ENCODE peak calls at places on chromosomes 7 and 10, in six cellular contexts. C is heart right ventricle, R is GM20000, O is epithelial cell of esophagus, I is HFFc6, E is AG10803. W is an unnamed sample.

GRCh38 chr7:85510287-85510686 is 323.4 kb upstream of the SEMA3D start:
- DNase-seq in C (no peak), R (no peak), O (no peak), I (no peak), E (peak), W (no peak)

GRCh38 chr10:17643339-17643754 is 604 bp upstream of the STAM start:
- DNase-seq in C (peak), R (no peak), O (peak), I (peak), E (peak), W (peak)

GRCh38 chr7:96989241-96989858 is 16.0 kb upstream of the DLX6 start:
- DNase-seq in C (no peak), R (peak), O (no peak), I (no peak), E (no peak), W (no peak)

GRCh38 chr7:30925913-30926312 is 14.3 kb downstream of the AQP1 start:
- DNase-seq in C (peak), R (no peak), O (no peak), I (no peak), E (no peak), W (no peak)

GRCh38 chr7:69812756-69813155 is 214.5 kb downstream of the AUTS2 start:
- DNase-seq in C (no peak), R (no peak), O (no peak), I (no peak), E (no peak), W (no peak)

GRCh38 chr7:96297873-96298272 is 24.0 kb downstream of the SLC25A13 start:
- DNase-seq in C (no peak), R (no peak), O (no peak), I (no peak), E (no peak), W (no peak)

GRCh38 chr7:111633878-111634277 is 71.6 kb upstream of the IMMP2L start:
- DNase-seq in C (no peak), R (no peak), O (no peak), I (no peak), E (no peak), W (no peak)

GRCh38 chr7:159027803-159028455 is 116.7 kb downstream of the VIPR2 start:
- DNase-seq in C (no peak), R (no peak), O (peak), I (no peak), E (no peak), W (peak)

GRCh38 chr10:101291254-101292193 is 62.3 kb upstream of the LBX1 start:
- DNase-seq in C (peak), R (peak), O (peak), I (no peak), E (no peak), W (peak)

GRCh38 chr10:132539894-132540293 is 2.3 kb downstream of the INPP5A start:
- DNase-seq in C (no peak), R (no peak), O (peak), I (peak), E (peak), W (no peak)

GRCh38 chr7:47511698-47512370 is 70.1 kb downstream of the TNS3 start:
- DNase-seq in C (no peak), R (no peak), O (no peak), I (no peak), E (no peak), W (no peak)

DNA sequence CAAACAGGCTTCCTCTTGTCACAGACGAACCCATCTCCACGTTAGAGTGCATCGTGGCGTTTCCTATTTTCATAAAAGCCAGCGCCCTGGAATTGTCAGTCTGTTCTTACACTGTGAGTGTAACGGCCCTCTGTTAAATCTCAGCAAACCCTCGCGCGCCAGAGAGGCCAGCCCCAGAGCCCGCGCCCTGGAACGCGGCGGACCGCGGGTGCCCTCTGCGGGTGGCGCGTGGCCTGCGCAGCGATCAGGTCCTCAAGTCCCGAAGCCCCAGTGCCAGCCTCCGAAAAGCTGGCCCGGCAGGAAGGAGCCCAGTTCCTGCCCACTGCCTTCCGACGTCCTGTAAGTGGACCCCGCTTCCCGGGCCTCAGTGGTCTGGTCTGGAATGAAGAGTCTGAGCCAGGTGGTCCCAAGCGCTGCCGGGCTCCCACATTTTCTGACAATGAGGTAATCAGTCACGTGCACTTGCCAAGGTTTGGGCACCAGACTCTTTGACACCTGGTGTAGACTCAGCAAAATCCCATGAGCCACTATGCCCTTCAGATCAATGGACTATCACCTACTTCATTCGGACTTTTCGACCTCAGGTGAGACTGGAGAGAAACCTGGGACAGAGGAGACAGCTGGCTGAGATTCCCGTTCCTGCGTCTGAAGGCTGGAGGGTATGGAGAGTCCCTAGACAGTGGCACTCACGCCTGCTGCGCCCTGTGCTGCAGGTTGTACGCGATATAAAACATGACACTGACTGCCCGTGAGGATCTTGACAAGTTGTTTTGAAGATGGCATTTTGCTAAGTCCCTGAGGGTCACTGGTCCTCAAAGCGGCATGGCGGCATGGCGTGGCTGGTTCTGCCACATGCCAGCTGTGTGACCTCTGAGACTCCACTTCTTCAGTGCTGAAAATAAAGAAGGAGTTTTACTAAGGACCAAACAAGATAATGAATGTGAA is 109.4 kb upstream of the LANCL2 start:
- DNase-seq in C (peak), R (peak), O (peak), I (peak), E (peak), W (peak)
- TF ChIP-seq CTCF in C (peak), R (peak), O (peak), I (peak), E (peak), W (peak)

GRCh38 chr10:69952801-69953200 is 99.8 kb upstream of the MACROH2A2 start:
- DNase-seq in C (no peak), R (no peak), O (no peak), I (no peak), E (peak), W (no peak)
- TF ChIP-seq CTCF in C (no peak), R (no peak), O (no peak), I (no peak), E (no peak), W (no peak)

DNA sequence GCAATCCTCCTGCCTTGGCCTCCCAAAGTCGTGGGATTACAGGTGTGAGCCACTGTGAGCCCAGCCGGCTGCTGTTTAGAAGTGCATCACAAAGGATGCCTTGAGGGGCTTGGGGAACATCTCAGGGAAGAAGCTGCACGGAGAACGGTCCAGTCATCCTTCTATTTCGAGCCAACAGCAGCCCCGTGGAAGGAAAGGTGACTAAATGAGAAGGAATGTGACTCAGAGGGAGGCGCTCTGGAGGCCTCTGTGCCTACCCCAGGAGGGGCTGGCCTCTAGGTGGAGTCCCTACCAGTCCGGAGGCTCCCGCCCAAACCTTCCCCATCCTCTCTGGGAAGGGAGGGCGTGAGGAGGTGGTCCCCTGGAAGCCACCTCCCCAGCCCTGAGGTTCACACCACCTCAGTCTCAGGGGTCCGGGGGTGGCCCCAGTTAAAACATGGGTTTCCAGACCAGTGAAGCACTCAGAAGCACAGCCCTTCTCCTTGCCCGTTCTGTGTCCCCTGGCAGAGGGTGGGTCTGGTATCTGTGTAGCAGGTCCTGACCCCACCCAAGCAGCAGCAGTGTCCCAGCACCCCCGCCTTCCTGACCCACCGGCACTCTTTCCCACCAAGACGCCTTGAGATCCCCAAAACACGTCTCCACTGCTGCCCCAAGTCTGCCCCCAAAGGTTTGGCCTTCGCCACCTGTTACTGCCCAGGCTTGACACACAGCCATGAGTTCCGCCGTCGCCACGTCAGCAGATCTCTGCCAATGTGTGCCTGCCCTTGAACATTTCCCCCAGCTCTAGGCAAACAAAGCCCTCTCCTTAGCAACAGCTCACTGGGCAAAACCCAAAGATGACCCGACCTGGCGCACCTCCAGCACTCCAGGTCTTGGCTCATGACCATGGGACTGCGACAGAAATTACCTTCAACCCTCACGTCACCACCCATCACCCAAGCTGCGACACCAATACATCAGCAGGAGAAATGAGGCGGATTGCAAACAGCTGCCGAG is 75.9 kb downstream of the CTBP2 start:
- DNase-seq in C (peak), R (no peak), O (peak), I (peak), E (peak), W (peak)
- TF ChIP-seq CTCF in C (no peak), R (no peak), O (peak), I (peak), E (peak), W (no peak)

GRCh38 chr7:131540491-131541162 is 15.8 kb downstream of the PODXL start:
- DNase-seq in C (no peak), R (no peak), O (no peak), I (no peak), E (no peak), W (no peak)
- TF ChIP-seq CTCF in C (peak), R (no peak), O (no peak), I (peak), E (peak), W (no peak)

GRCh38 chr10:90787376-90787775 is 70.5 kb downstream of the HTR7 start:
- DNase-seq in C (no peak), R (no peak), O (no peak), I (no peak), E (no peak), W (no peak)

GRCh38 chr10:90788987-90789386 is 68.9 kb downstream of the HTR7 start:
- DNase-seq in C (no peak), R (no peak), O (no peak), I (no peak), E (no peak), W (no peak)

GRCh38 chr10:90785782-90786181 is 72.1 kb downstream of the HTR7 start:
- DNase-seq in C (no peak), R (no peak), O (no peak), I (no peak), E (no peak), W (no peak)

GRCh38 chr10:90787906-90788491 is 69.8 kb downstream of the HTR7 start:
- DNase-seq in C (no peak), R (peak), O (peak), I (peak), E (peak), W (peak)
- TF ChIP-seq CTCF in C (peak), R (peak), O (peak), I (peak), E (peak), W (peak)

DNA sequence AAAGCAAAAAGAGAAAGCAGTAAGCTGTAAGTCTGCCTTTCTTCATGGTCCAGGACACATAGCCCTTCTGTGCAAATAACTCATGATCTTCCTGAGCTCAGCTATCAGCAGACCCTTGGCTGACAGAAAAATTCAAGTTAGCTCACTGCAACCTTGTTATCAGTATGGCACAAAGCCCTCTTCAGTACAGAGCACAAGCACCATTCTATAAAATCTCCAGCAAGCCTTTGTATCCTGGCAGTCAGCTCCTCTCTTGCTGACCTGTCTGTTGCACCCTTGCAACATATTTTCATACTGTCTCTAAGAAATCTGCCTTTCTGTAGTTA is 29.4 kb downstream of the WASL start:
- DNase-seq in C (no peak), R (no peak), O (no peak), I (no peak), E (no peak), W (no peak)
- TF ChIP-seq CTCF in C (no peak), R (no peak), O (no peak), I (no peak), E (no peak), W (no peak)

GRCh38 chr7:152902054-152902453 is 142.5 kb downstream of the ACTR3B start:
- DNase-seq in C (no peak), R (no peak), O (no peak), I (no peak), E (no peak), W (no peak)

GRCh38 chr7:152899004-152899403 is 139.5 kb downstream of the ACTR3B start:
- DNase-seq in C (no peak), R (no peak), O (no peak), I (no peak), E (no peak), W (no peak)

GRCh38 chr7:152897401-152897800 is 137.8 kb downstream of the ACTR3B start:
- DNase-seq in C (no peak), R (no peak), O (no peak), I (no peak), E (no peak), W (no peak)

GRCh38 chr7:152896217-152896616 is 136.7 kb downstream of the ACTR3B start:
- DNase-seq in C (no peak), R (no peak), O (no peak), I (no peak), E (no peak), W (no peak)

DNA sequence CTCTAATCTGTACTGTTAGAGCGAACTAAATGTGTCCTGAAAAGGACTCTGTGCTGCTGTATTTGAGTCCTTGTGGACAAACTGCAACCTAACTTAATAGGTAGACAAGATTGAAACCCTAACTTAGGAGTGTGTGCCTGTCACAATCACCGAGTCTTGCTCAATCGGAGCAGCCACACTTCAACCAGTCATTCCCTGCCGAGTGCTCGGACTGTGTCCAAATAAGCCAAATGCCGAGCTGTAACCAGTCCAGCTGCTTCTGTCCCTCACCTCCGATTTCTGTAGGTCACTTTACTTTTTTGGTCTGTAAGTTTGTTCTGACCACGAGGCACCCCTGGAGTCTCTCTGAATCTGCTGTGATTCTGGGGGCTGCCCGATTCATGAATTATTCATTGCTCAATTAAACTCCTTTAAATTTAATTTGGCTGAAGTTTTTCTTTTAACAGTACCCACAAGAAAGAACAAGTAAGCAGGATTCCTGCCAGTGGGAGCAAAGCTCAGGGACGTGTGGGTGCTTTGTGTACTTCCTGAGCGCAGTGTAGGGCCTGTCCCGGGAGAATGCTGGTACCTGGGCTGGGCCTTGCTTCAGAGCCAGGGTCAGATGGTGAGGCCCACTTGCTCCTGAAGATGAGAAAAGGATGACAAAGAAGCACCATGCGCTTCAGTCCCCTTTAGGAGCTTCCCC is 140.1 kb downstream of the ACTR3B start:
- DNase-seq in C (peak), R (no peak), O (peak), I (no peak), E (peak), W (peak)
- TF ChIP-seq CTCF in C (no peak), R (no peak), O (no peak), I (no peak), E (no peak), W (no peak)

GRCh38 chr10:130686680-130687300 is 550.6 kb downstream of the GLRX3 start:
- DNase-seq in C (no peak), R (no peak), O (peak), I (no peak), E (no peak), W (peak)
- TF ChIP-seq CTCF in C (peak), R (no peak), O (peak), I (no peak), E (no peak), W (peak)

GRCh38 chr10:43885842-43886241 is 237.2 kb upstream of the ZNF32 start:
- DNase-seq in C (no peak), R (no peak), O (no peak), I (no peak), E (no peak), W (no peak)
- TF ChIP-seq CTCF in C (no peak), R (no peak), O (no peak), I (no peak), E (no peak), W (no peak)

GRCh38 chr7:141074997-141075396 is 1.1 kb downstream of the TMEM178B start:
- DNase-seq in C (no peak), R (no peak), O (no peak), I (no peak), E (no peak), W (no peak)

GRCh38 chr7:141072548-141073172 is 1.2 kb upstream of the TMEM178B start:
- DNase-seq in C (peak), R (peak), O (peak), I (peak), E (peak), W (peak)

GRCh38 chr7:141073173-141073640 is 657 bp upstream of the TMEM178B start:
- DNase-seq in C (peak), R (peak), O (peak), I (no peak), E (peak), W (no peak)

GRCh38 chr7:141073641-141074161 is at the start of gene TMEM178B:
- DNase-seq in C (peak), R (peak), O (no peak), I (no peak), E (no peak), W (no peak)

DNA sequence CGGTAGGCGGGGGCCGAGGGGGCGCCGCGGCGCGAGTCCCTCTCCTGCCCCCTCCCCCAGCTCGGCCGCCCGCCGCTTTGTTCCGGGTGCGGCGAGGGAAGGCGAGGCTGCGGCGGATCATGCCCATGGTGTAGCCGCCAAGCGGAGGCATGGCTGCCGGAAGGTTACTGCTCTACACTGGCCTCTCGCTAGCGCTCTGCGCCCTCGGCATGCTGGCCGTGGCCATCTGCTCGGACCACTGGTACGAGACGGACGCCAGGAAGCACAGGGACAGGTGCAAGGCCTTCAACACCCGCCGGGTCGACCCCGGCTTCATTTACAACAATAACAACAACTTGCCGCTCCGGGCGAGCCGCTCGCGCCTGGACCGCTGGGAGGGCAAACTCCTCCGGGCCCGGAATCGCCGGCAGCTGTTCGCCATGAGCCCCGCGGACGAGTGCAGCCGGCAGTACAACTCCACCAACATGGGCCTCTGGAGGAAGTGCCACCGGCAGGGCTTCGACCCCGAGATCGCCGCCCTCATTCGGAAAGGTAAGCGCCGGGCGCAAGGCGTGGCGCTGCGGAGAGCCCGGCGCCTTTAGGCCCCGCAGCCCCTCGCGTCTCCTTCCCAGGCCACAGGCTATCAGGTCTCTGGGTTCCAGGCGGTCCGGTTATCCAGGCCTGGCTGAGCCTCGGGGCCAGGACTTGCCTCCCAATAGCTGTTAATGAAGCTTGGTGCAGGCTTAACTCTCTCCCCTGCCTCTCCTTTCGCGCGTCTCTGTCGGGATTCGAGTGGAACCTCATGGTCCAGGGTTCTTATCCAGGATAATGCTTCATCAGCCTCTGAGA is 512 bp downstream of the TMEM178B start:
- DNase-seq in C (peak), R (peak), O (peak), I (no peak), E (no peak), W (no peak)
- TF ChIP-seq CTCF in C (no peak), R (no peak), O (no peak), I (no peak), E (no peak), W (no peak)

W was measured in MCF 10A.